ENCODE peak calls at places on chromosomes 2 and 18, in six cellular contexts. A is pancreas, T is esophagus muscularis mucosa, K is mammary epithelial cell, Y is psoas muscle, V is coronary artery. J is an unnamed sample.

GRCh38 chr2:48779019-48779418 is 23.5 kb upstream of the LHCGR start:
- DNase-seq in A (no peak), T (no peak), K (no peak), Y (no peak), V (no peak), J (no peak)

GRCh38 chr18:7946724-7947377 is 379.7 kb downstream of the PTPRM start:
- DNase-seq in A (no peak), T (no peak), K (peak; percentile 71), Y (no peak), V (no peak), J (no peak)

GRCh38 chr2:215961981-215962380 is 51.4 kb downstream of the MREG start:
- DNase-seq in A (no peak), T (no peak), K (no peak), Y (no peak), V (no peak), J (no peak)

GRCh38 chr18:51491678-51492372 is 294.3 kb upstream of the MEX3C start:
- DNase-seq in A (no peak), T (no peak), K (no peak), Y (no peak), V (no peak), J (no peak)

GRCh38 chr2:155377931-155378444 is 679.5 kb downstream of the KCNJ3 start:
- DNase-seq in A (no peak), T (no peak), K (peak; percentile 16), Y (no peak), V (no peak), J (no peak)

GRCh38 chr2:120939595-120940318 is 204.1 kb downstream of the GLI2 start:
- DNase-seq in A (no peak), T (no peak), K (peak; percentile 37), Y (no peak), V (no peak), J (no peak)

GRCh38 chr2:142596334-142597088 is 281.0 kb upstream of the KYNU start:
- DNase-seq in A (no peak), T (no peak), K (no peak), Y (no peak), V (no peak), J (no peak)

GRCh38 chr2:65997941-65998340 is 437.0 kb upstream of the MEIS1 start:
- DNase-seq in A (no peak), T (peak; percentile 42), K (no peak), Y (no peak), V (no peak), J (no peak)

GRCh38 chr2:119387381-119388129 is 20.8 kb downstream of the DBI start:
- DNase-seq in A (peak; percentile 77), T (no peak), K (peak; percentile 76), Y (peak; percentile 74), V (no peak), J (peak; percentile 86)

GRCh38 chr2:48633143-48633542 is 15.5 kb downstream of the GTF2A1L start:
- DNase-seq in A (no peak), T (no peak), K (no peak), Y (no peak), V (no peak), J (no peak)

GRCh38 chr2:134408386-134408785 is 154.5 kb downstream of the MGAT5 start:
- DNase-seq in A (no peak), T (no peak), K (no peak), Y (no peak), V (no peak), J (no peak)

GRCh38 chr18:67239826-67240225 is 276.7 kb downstream of the DSEL start:
- DNase-seq in A (no peak), T (no peak), K (no peak), Y (no peak), V (no peak), J (no peak)

GRCh38 chr2:86087936-86088850 is 17.5 kb downstream of the POLR1A start:
- DNase-seq in A (no peak), T (no peak), K (no peak), Y (no peak), V (no peak), J (no peak)

GRCh38 chr2:156864753-156865152 is 392.8 kb upstream of the GALNT5 start:
- DNase-seq in A (no peak), T (no peak), K (no peak), Y (no peak), V (no peak), J (no peak)

GRCh38 chr2:210009896-210010295 is 7.5 kb downstream of the RPE start:
- DNase-seq in A (no peak), T (no peak), K (no peak), Y (no peak), V (no peak), J (no peak)

GRCh38 chr18:67133669-67134068 is 382.9 kb downstream of the DSEL start:
- DNase-seq in A (no peak), T (no peak), K (no peak), Y (no peak), V (no peak), J (no peak)

GRCh38 chr2:157898591-157898996 is 22.5 kb upstream of the ACVR1 start:
- DNase-seq in A (no peak), T (no peak), K (peak; percentile 84), Y (no peak), V (no peak), J (no peak)

GRCh38 chr18:22523481-22523880 is 105.8 kb upstream of the CTAGE1 start:
- DNase-seq in A (no peak), T (peak; percentile 37), K (no peak), Y (no peak), V (no peak), J (no peak)

GRCh38 chr18:22525313-22525712 is 107.6 kb upstream of the CTAGE1 start:
- DNase-seq in A (no peak), T (no peak), K (no peak), Y (no peak), V (no peak), J (no peak)

GRCh38 chr18:22524783-22525182 is 107.1 kb upstream of the CTAGE1 start:
- DNase-seq in A (no peak), T (no peak), K (no peak), Y (no peak), V (no peak), J (no peak)

GRCh38 chr18:22517356-22517755 is 99.6 kb upstream of the CTAGE1 start:
- DNase-seq in A (no peak), T (no peak), K (no peak), Y (no peak), V (no peak), J (no peak)

DNA sequence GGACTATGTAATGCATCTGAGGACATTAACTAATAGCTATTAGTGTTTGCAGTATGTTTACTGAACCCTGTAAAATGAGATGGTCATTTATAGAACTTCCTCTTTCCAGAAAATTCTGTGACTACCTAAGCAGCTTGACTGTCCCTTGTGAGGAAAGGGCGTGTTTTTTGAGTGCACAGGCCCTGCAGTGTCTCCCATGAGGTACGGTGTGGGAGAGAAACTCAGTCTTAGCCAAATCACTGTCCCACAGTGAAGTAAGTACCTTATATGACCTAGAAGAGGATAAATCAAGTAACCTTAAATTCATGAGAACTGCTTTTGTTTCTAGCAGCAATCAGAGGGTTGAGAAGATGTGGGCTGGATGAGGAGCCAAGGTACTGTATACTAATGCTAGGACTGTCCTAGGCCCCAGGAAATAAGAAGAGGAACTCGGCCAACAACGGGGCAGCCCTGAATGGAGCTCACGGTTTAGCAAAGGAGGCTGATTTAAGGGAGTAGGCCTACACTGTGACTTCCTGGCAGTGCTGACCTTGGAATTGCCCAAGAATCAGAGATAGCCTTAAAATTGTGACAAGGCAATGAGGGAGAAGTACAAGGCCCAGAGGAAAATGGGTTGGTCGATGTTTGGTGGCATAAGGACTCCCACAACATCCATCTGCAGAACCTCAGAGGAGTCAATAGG is 103.5 kb upstream of the CTAGE1 start:
- DNase-seq in A (no peak), T (peak; percentile 64), K (no peak), Y (no peak), V (no peak), J (no peak)
- H3K27ac ChIP-seq in A (no peak overlapping the region), T (no peak overlapping the region), K (no peak overlapping the region), Y (no peak overlapping the region), V (peak overlapping the region; percentile 2), J (no peak overlapping the region)

DNA sequence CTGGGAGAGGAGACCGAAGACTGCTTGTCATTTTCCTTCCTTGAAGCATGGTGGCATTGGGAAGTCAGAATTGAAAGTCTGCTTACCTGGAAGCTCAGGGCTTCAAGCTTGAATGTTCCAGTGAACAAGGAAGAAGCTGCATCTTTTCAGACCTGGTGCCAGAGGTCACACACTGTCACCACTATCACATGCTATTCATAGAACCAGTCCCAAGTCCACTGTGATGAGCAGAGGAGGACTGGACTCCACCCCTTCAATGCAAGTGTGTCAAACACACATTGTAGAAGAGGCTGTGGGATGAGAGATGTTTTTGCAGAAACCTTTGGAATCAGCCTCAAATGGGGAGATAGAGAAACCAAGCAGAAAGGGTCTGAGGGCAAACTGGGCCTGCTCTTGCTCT is 81.4 kb downstream of the LYPD1 start:
- DNase-seq in A (no peak), T (peak; percentile 70), K (no peak), Y (no peak), V (no peak), J (no peak)
- H3K27ac ChIP-seq in A (no peak overlapping the region), T (no peak overlapping the region), K (no peak overlapping the region), Y (no peak overlapping the region), V (no peak overlapping the region), J (no peak overlapping the region)

GRCh38 chr2:24512836-24513235 is 21.8 kb downstream of the NCOA1 start:
- DNase-seq in A (no peak), T (no peak), K (no peak), Y (no peak), V (no peak), J (no peak)
- H3K27ac ChIP-seq in A (no peak overlapping the region), T (no peak overlapping the region), K (no peak overlapping the region), Y (no peak overlapping the region), V (no peak overlapping the region), J (no peak overlapping the region)

DNA sequence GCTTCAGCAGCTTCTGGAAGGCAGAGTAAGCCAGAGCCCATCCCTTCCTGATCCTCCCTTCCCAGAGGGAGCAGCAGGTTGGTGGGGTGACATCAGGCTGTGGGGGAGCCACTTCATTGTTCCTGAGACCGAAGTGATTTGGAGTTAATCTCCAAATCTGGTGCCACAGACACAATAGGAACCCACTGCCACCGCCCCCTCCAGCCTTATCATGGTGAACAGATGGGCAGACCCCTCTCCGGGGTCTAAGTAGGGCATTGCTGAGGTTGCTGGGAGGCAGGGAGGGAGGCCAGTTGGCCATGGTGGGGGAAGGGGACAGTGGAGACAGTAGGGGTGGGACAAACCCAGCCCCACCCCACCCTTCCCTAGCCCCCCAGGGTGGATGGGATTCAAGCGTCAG is 25.6 kb upstream of the SLC35F6 start:
- DNase-seq in A (no peak), T (no peak), K (no peak), Y (no peak), V (no peak), J (no peak)
- H3K27ac ChIP-seq in A (no peak overlapping the region), T (no peak overlapping the region), K (no peak overlapping the region), Y (no peak overlapping the region), V (no peak overlapping the region), J (no peak overlapping the region)